ENCODE peak calls at places on chromosomes 1 and 21, in ten cellular contexts. W is tibial artery, F is NCI-H1092, N is right atrium auricular region, M is GM12892, Y is NCI-H1105 treated with DMSO at 0.1 percent for 48 hours, O is hippocampal formation, C is HAP-1, S is GM12878, A is left lung. T is an unnamed sample.

GRCh38 chr1:26483980-26484379 is 11.7 kb downstream of the HMGN2 start:
- DNase-seq in N (no peak), M (no peak), F (no peak), O (no peak), A (no peak), W (no peak), Y (no peak), C (no peak), S (no peak), T (no peak)

GRCh38 chr21:41304068-41304720 is 12.4 kb upstream of the FAM3B start:
- DNase-seq in W (no peak), C (no peak), S (no peak), M (no peak), N (no peak), Y (no peak), F (no peak), A (no peak), O (no peak), T (no peak)

GRCh38 chr1:35708179-35708891 is 10.3 kb downstream of the C1orf216 start:
- DNase-seq in W (no peak), A (no peak), Y (peak; percentile 96), S (no peak), F (peak; percentile 82), O (no peak), C (peak; percentile 32), N (no peak), M (no peak), T (peak; percentile 8)

GRCh38 chr1:14969006-14969405 is 184.5 kb upstream of the TMEM51 start:
- DNase-seq in W (no peak), S (no peak), A (no peak), C (no peak), M (no peak), N (no peak), F (no peak), O (no peak), Y (no peak), T (peak; percentile 48)

GRCh38 chr1:209756608-209757445 is 974 bp downstream of the TRAF3IP3 start:
- DNase-seq in C (no peak), Y (no peak), O (no peak), A (peak; percentile 59), N (no peak), F (no peak), W (no peak), M (no peak), S (peak; percentile 49), T (no peak)

GRCh38 chr21:29192999-29193563 is 62.6 kb downstream of the MAP3K7CL start:
- DNase-seq in F (no peak), W (no peak), N (no peak), C (no peak), Y (no peak), O (no peak), M (no peak), A (no peak), S (no peak), T (peak; percentile 72)

GRCh38 chr1:26910343-26911160 is 3.2 kb downstream of the NR0B2 start:
- DNase-seq in Y (no peak), M (no peak), A (peak; percentile 41), F (no peak), N (no peak), W (no peak), C (no peak), S (no peak), O (no peak), T (no peak)

GRCh38 chr1:88737338-88737927 is 53.4 kb downstream of the PKN2 start:
- DNase-seq in M (no peak), S (no peak), Y (no peak), A (no peak), W (no peak), O (no peak), F (no peak), N (no peak), C (no peak), T (no peak)

GRCh38 chr1:227774721-227775665 is 39.8 kb downstream of the SNAP47 start:
- DNase-seq in F (no peak), S (no peak), W (no peak), M (no peak), N (no peak), A (no peak), Y (no peak), O (no peak), C (no peak), T (no peak)

GRCh38 chr1:202076050-202076511 is 46.6 kb upstream of the GPR37L1 start:
- DNase-seq in S (no peak), M (no peak), O (no peak), W (no peak), Y (no peak), N (no peak), F (no peak), A (no peak), C (no peak), T (no peak)

GRCh38 chr21:46095814-46096595 is 1.9 kb upstream of the COL6A2 start:
- DNase-seq in M (no peak), N (peak; percentile 53), O (no peak), A (no peak), F (no peak), Y (no peak), S (no peak), W (no peak), C (no peak), T (no peak)

GRCh38 chr1:181033799-181034391 is at the start of gene MR1:
- DNase-seq in F (no peak), A (no peak), M (peak; percentile 50), C (peak; percentile 64), N (no peak), S (peak; percentile 92), Y (peak; percentile 5), W (no peak), O (peak; percentile 86), T (peak; percentile 85)

GRCh38 chr1:213017447-213018273 is 2.0 kb upstream of the ANGEL2 start:
- DNase-seq in W (no peak), A (no peak), O (no peak), N (no peak), C (no peak), S (no peak), M (no peak), Y (no peak), F (no peak), T (no peak)

GRCh38 chr1:100703716-100704115 is 15.8 kb upstream of the VCAM1 start:
- DNase-seq in O (no peak), S (no peak), C (no peak), A (no peak), F (no peak), W (no peak), N (no peak), Y (no peak), M (no peak), T (no peak)

GRCh38 chr1:117793396-117793795 is 136.0 kb downstream of the GDAP2 start:
- DNase-seq in F (no peak), A (no peak), W (no peak), N (no peak), S (no peak), Y (no peak), C (no peak), O (no peak), M (no peak), T (no peak)

GRCh38 chr21:14215971-14216621 is at the start of gene RBM11:
- DNase-seq in A (peak; percentile 67), M (peak; percentile 25), O (peak; percentile 57), W (peak; percentile 26), N (peak; percentile 67), F (peak; percentile 13), Y (peak; percentile 86), S (no peak), C (peak; percentile 77), T (peak; percentile 24)